ENCODE peak calls at places on chromosomes 2 and 18, in five cellular contexts. One of them, this sample, is unnamed.

GRCh38 chr18:75545189-75545588 is 117.7 kb upstream of the SMIM21 start:
- DNase-seq in central memory CD4-positive, alpha-beta T cell: no peak
- DNase-seq in H9: no peak
- DNase-seq in RWPE1: no peak
- DNase-seq in tibial artery: no peak
- DNase-seq in this sample: no peak

GRCh38 chr18:12159446-12159845 is 65.8 kb downstream of the ANKRD62 start:
- DNase-seq in central memory CD4-positive, alpha-beta T cell: no peak
- DNase-seq in H9: no peak
- DNase-seq in RWPE1: peak
- DNase-seq in tibial artery: no peak
- DNase-seq in this sample: no peak

GRCh38 chr2:218717262-218717661 is 6.6 kb downstream of the TTLL4 start:
- DNase-seq in central memory CD4-positive, alpha-beta T cell: no peak
- DNase-seq in H9: no peak
- DNase-seq in RWPE1: peak
- DNase-seq in tibial artery: no peak
- DNase-seq in this sample: no peak

GRCh38 chr2:176729706-176730569 is 460.7 kb downstream of the MTX2 start:
- DNase-seq in central memory CD4-positive, alpha-beta T cell: no peak
- DNase-seq in H9: no peak
- DNase-seq in RWPE1: no peak
- DNase-seq in tibial artery: peak
- DNase-seq in this sample: peak

GRCh38 chr18:35159782-35160181 is 81.1 kb upstream of the ZNF397 start:
- DNase-seq in central memory CD4-positive, alpha-beta T cell: no peak
- DNase-seq in H9: no peak
- DNase-seq in RWPE1: no peak
- DNase-seq in tibial artery: no peak
- DNase-seq in this sample: no peak

GRCh38 chr2:55026202-55026601 is 24.0 kb downstream of the RTN4 start:
- DNase-seq in central memory CD4-positive, alpha-beta T cell: no peak
- DNase-seq in H9: no peak
- DNase-seq in RWPE1: no peak
- DNase-seq in tibial artery: no peak
- DNase-seq in this sample: no peak

GRCh38 chr2:3460831-3461544 is 58.3 kb downstream of the ADI1 start:
- DNase-seq in central memory CD4-positive, alpha-beta T cell: no peak
- DNase-seq in H9: peak
- DNase-seq in RWPE1: no peak
- DNase-seq in tibial artery: peak
- DNase-seq in this sample: no peak

GRCh38 chr2:26875083-26875634 is 27.2 kb downstream of the DPYSL5 start:
- DNase-seq in central memory CD4-positive, alpha-beta T cell: no peak
- DNase-seq in H9: no peak
- DNase-seq in RWPE1: no peak
- DNase-seq in tibial artery: no peak
- DNase-seq in this sample: no peak

GRCh38 chr2:9830685-9831410 is 12.4 kb upstream of the TAF1B start:
- DNase-seq in central memory CD4-positive, alpha-beta T cell: no peak
- DNase-seq in H9: no peak
- DNase-seq in RWPE1: no peak
- DNase-seq in tibial artery: no peak
- DNase-seq in this sample: no peak

GRCh38 chr2:101485856-101486255 is 10.9 kb upstream of the RFX8 start:
- DNase-seq in central memory CD4-positive, alpha-beta T cell: no peak
- DNase-seq in H9: no peak
- DNase-seq in RWPE1: no peak
- DNase-seq in tibial artery: no peak
- DNase-seq in this sample: no peak

GRCh38 chr2:2560374-2561015 is 229.4 kb upstream of the MYT1L start:
- DNase-seq in central memory CD4-positive, alpha-beta T cell: no peak
- DNase-seq in H9: no peak
- DNase-seq in RWPE1: no peak
- DNase-seq in tibial artery: peak
- DNase-seq in this sample: no peak

GRCh38 chr2:126208266-126208665 is 447.7 kb upstream of the GYPC start:
- DNase-seq in central memory CD4-positive, alpha-beta T cell: no peak
- DNase-seq in H9: no peak
- DNase-seq in RWPE1: no peak
- DNase-seq in tibial artery: no peak
- DNase-seq in this sample: no peak

GRCh38 chr2:7666561-7667259 is 749.5 kb downstream of the RNF144A start:
- DNase-seq in central memory CD4-positive, alpha-beta T cell: no peak
- DNase-seq in H9: no peak
- DNase-seq in RWPE1: no peak
- DNase-seq in tibial artery: no peak
- DNase-seq in this sample: no peak

GRCh38 chr2:46269545-46270273 is 27.5 kb upstream of the EPAS1 start:
- DNase-seq in central memory CD4-positive, alpha-beta T cell: no peak
- DNase-seq in H9: no peak
- DNase-seq in RWPE1: no peak
- DNase-seq in tibial artery: no peak
- DNase-seq in this sample: no peak

GRCh38 chr18:78517973-78518372 is 461.6 kb upstream of the SALL3 start:
- DNase-seq in central memory CD4-positive, alpha-beta T cell: no peak
- DNase-seq in H9: no peak
- DNase-seq in RWPE1: no peak
- DNase-seq in tibial artery: peak
- DNase-seq in this sample: no peak

GRCh38 chr2:212815453-212815852 is 276.9 kb upstream of the ERBB4 start:
- DNase-seq in central memory CD4-positive, alpha-beta T cell: no peak
- DNase-seq in H9: no peak
- DNase-seq in RWPE1: no peak
- DNase-seq in tibial artery: no peak
- DNase-seq in this sample: no peak

GRCh38 chr2:179140546-179140945 is 90.6 kb upstream of the CCDC141 start:
- DNase-seq in central memory CD4-positive, alpha-beta T cell: no peak
- DNase-seq in H9: no peak
- DNase-seq in RWPE1: no peak
- DNase-seq in tibial artery: no peak
- DNase-seq in this sample: no peak

GRCh38 chr2:82062469-82062868 is 1757.9 kb upstream of the LRRTM1 start:
- DNase-seq in central memory CD4-positive, alpha-beta T cell: no peak
- DNase-seq in H9: no peak
- DNase-seq in RWPE1: no peak
- DNase-seq in tibial artery: no peak
- DNase-seq in this sample: no peak

GRCh38 chr2:216563646-216564045 is 65.0 kb downstream of the RPL37A start:
- DNase-seq in central memory CD4-positive, alpha-beta T cell: no peak
- DNase-seq in H9: no peak
- DNase-seq in RWPE1: no peak
- DNase-seq in tibial artery: no peak
- DNase-seq in this sample: no peak

This sample was measured in glomerular endothelial cell.